ENCODE peak calls at places on chromosome 6, in four cellular contexts. One of them, this sample, is unnamed.

GRCh38 chr6:392441-393390 is 1.2 kb downstream of the IRF4 start:
- DNase-seq in lung: no peak
- DNase-seq in GM18507: no peak
- DNase-seq in astrocyte of the spinal cord: no peak
- DNase-seq in this sample: no peak

GRCh38 chr6:108446629-108447150 is 114.0 kb upstream of the FOXO3 start:
- DNase-seq in GM18507: no peak
- DNase-seq in lung: no peak
- DNase-seq in astrocyte of the spinal cord: no peak
- DNase-seq in this sample: peak

GRCh38 chr6:149476789-149477455 is 7.9 kb downstream of the ZC3H12D start:
- DNase-seq in astrocyte of the spinal cord: no peak
- DNase-seq in GM18507: no peak
- DNase-seq in lung: no peak
- DNase-seq in this sample: no peak

GRCh38 chr6:70669133-70669532 is 1.4 kb downstream of the SMAP1 start:
- DNase-seq in GM18507: no peak
- DNase-seq in astrocyte of the spinal cord: peak
- DNase-seq in lung: no peak
- DNase-seq in this sample: no peak

GRCh38 chr6:7697820-7698623 is 27.9 kb upstream of the BMP6 start:
- DNase-seq in astrocyte of the spinal cord: peak
- DNase-seq in lung: peak
- DNase-seq in GM18507: no peak
- DNase-seq in this sample: peak

GRCh38 chr6:157534134-157534871 is 153.3 kb downstream of the ZDHHC14 start:
- DNase-seq in GM18507: no peak
- DNase-seq in astrocyte of the spinal cord: no peak
- DNase-seq in lung: no peak
- DNase-seq in this sample: no peak

GRCh38 chr6:129929433-129929832 is 68.3 kb upstream of the TMEM244 start:
- DNase-seq in lung: no peak
- DNase-seq in GM18507: no peak
- DNase-seq in astrocyte of the spinal cord: peak
- DNase-seq in this sample: peak

GRCh38 chr6:49333345-49334120 is 129.5 kb downstream of the MMUT start:
- DNase-seq in astrocyte of the spinal cord: no peak
- DNase-seq in lung: no peak
- DNase-seq in GM18507: no peak
- DNase-seq in this sample: no peak

GRCh38 chr6:26233608-26234420 is 131.2 kb upstream of the BTN3A2 start:
- DNase-seq in GM18507: no peak
- DNase-seq in lung: no peak
- DNase-seq in astrocyte of the spinal cord: peak
- DNase-seq in this sample: peak

GRCh38 chr6:34992353-34992752 is 103.3 kb downstream of the ANKS1A start:
- DNase-seq in astrocyte of the spinal cord: no peak
- DNase-seq in lung: no peak
- DNase-seq in GM18507: no peak
- DNase-seq in this sample: no peak

GRCh38 chr6:82875573-82876185 is 190.0 kb downstream of the UBE3D start:
- DNase-seq in lung: no peak
- DNase-seq in astrocyte of the spinal cord: peak
- DNase-seq in GM18507: no peak
- DNase-seq in this sample: peak

GRCh38 chr6:14924126-14925024 is 321.5 kb upstream of the JARID2 start:
- DNase-seq in lung: no peak
- DNase-seq in astrocyte of the spinal cord: no peak
- DNase-seq in GM18507: no peak
- DNase-seq in this sample: no peak

GRCh38 chr6:136593748-136594490 is 43.7 kb upstream of the MAP7 start:
- DNase-seq in astrocyte of the spinal cord: peak
- DNase-seq in GM18507: peak
- DNase-seq in lung: peak
- DNase-seq in this sample: peak

GRCh38 chr6:80173411-80173810 is 66.9 kb downstream of the BCKDHB start:
- DNase-seq in lung: no peak
- DNase-seq in astrocyte of the spinal cord: no peak
- DNase-seq in GM18507: no peak
- DNase-seq in this sample: no peak

GRCh38 chr6:157714153-157714490 is 108.9 kb upstream of the SNX9 start:
- DNase-seq in astrocyte of the spinal cord: peak
- DNase-seq in lung: no peak
- DNase-seq in GM18507: no peak
- DNase-seq in this sample: no peak

GRCh38 chr6:108277831-108278230 is 17.0 kb upstream of the SNX3 start:
- DNase-seq in GM18507: no peak
- DNase-seq in lung: no peak
- DNase-seq in astrocyte of the spinal cord: no peak
- DNase-seq in this sample: no peak

GRCh38 chr6:25173232-25173631 is 105.9 kb upstream of the CARMIL1 start:
- DNase-seq in GM18507: no peak
- DNase-seq in astrocyte of the spinal cord: no peak
- DNase-seq in lung: no peak
- DNase-seq in this sample: no peak

GRCh38 chr6:25418463-25419052 is 139.4 kb downstream of the CARMIL1 start:
- DNase-seq in GM18507: no peak
- DNase-seq in astrocyte of the spinal cord: no peak
- DNase-seq in lung: no peak
- DNase-seq in this sample: no peak

GRCh38 chr6:131290955-131291354 is 155.7 kb downstream of the AKAP7 start:
- DNase-seq in astrocyte of the spinal cord: no peak
- DNase-seq in GM18507: no peak
- DNase-seq in lung: no peak
- DNase-seq in this sample: no peak

GRCh38 chr6:42778072-42778471 is 3.8 kb upstream of the BICRAL start:
- DNase-seq in astrocyte of the spinal cord: no peak
- DNase-seq in GM18507: no peak
- DNase-seq in lung: no peak
- DNase-seq in this sample: no peak

GRCh38 chr6:45690846-45691245 is 313.1 kb upstream of the SUPT3H start:
- DNase-seq in astrocyte of the spinal cord: no peak
- DNase-seq in GM18507: no peak
- DNase-seq in lung: no peak
- DNase-seq in this sample: no peak

GRCh38 chr6:107132330-107132954 is 17.1 kb upstream of the BEND3 start:
- DNase-seq in lung: no peak
- DNase-seq in astrocyte of the spinal cord: peak
- DNase-seq in GM18507: no peak
- DNase-seq in this sample: peak

GRCh38 chr6:156883497-156884252 is 106.5 kb downstream of the ARID1B start:
- DNase-seq in GM18507: no peak
- DNase-seq in astrocyte of the spinal cord: no peak
- DNase-seq in lung: peak
- DNase-seq in this sample: peak

GRCh38 chr6:132153221-132153896 is 202.2 kb upstream of the CCN2 start:
- DNase-seq in GM18507: no peak
- DNase-seq in astrocyte of the spinal cord: peak
- DNase-seq in lung: no peak
- DNase-seq in this sample: no peak